ENCODE peak calls at places on chromosomes 7 and 10, in seven cellular contexts. One of them, this sample, is unnamed.

GRCh38 chr10:78819361-78820006 is 249.3 kb upstream of the ZMIZ1 start:
- DNase-seq in NB4: no peak
- DNase-seq in GM06990: no peak
- DNase-seq in cardiac muscle cell: no peak
- DNase-seq in cardiac fibroblast: no peak
- DNase-seq in GM12865: no peak
- DNase-seq in MCF 10A: no peak
- DNase-seq in this sample: no peak

GRCh38 chr7:151398446-151399304 is 11.2 kb downstream of the WDR86 start:
- DNase-seq in GM12865: no peak
- DNase-seq in NB4: no peak
- DNase-seq in cardiac fibroblast: no peak
- DNase-seq in MCF 10A: no peak
- DNase-seq in GM06990: no peak
- DNase-seq in cardiac muscle cell: no peak
- DNase-seq in this sample: no peak

GRCh38 chr10:100025528-100026070 is 15.9 kb upstream of the DNMBP start:
- DNase-seq in NB4: no peak
- DNase-seq in MCF 10A: no peak
- DNase-seq in GM06990: no peak
- DNase-seq in cardiac fibroblast: no peak
- DNase-seq in GM12865: no peak
- DNase-seq in cardiac muscle cell: no peak
- DNase-seq in this sample: no peak

GRCh38 chr7:123797673-123798526 is 47.1 kb upstream of the HYAL4 start:
- DNase-seq in cardiac fibroblast: peak
- DNase-seq in GM12865: peak
- DNase-seq in MCF 10A: peak
- DNase-seq in GM06990: peak
- DNase-seq in NB4: peak
- DNase-seq in cardiac muscle cell: peak
- DNase-seq in this sample: peak

GRCh38 chr7:101563198-101563901 is 65.7 kb downstream of the MYL10 start:
- DNase-seq in GM06990: no peak
- DNase-seq in GM12865: no peak
- DNase-seq in cardiac muscle cell: no peak
- DNase-seq in cardiac fibroblast: no peak
- DNase-seq in MCF 10A: no peak
- DNase-seq in NB4: no peak
- DNase-seq in this sample: peak

GRCh38 chr7:4740796-4741195 is 34.6 kb upstream of the AP5Z1 start:
- DNase-seq in cardiac fibroblast: no peak
- DNase-seq in cardiac muscle cell: no peak
- DNase-seq in MCF 10A: no peak
- DNase-seq in NB4: no peak
- DNase-seq in GM12865: no peak
- DNase-seq in GM06990: no peak
- DNase-seq in this sample: no peak

GRCh38 chr10:55063817-55064216 is 262.8 kb upstream of the PCDH15 start:
- DNase-seq in cardiac muscle cell: no peak
- DNase-seq in NB4: no peak
- DNase-seq in GM06990: no peak
- DNase-seq in GM12865: no peak
- DNase-seq in MCF 10A: no peak
- DNase-seq in cardiac fibroblast: peak
- DNase-seq in this sample: no peak

GRCh38 chr7:149753370-149754233 is 19.8 kb downstream of the ZNF467 start:
- DNase-seq in GM12865: no peak
- DNase-seq in cardiac fibroblast: peak
- DNase-seq in MCF 10A: peak
- DNase-seq in GM06990: no peak
- DNase-seq in NB4: no peak
- DNase-seq in cardiac muscle cell: peak
- DNase-seq in this sample: no peak

GRCh38 chr10:35735412-35735811 is 93.3 kb upstream of the FZD8 start:
- DNase-seq in GM12865: no peak
- DNase-seq in NB4: no peak
- DNase-seq in cardiac muscle cell: peak
- DNase-seq in MCF 10A: peak
- DNase-seq in GM06990: no peak
- DNase-seq in cardiac fibroblast: peak
- DNase-seq in this sample: no peak

GRCh38 chr10:14545827-14546226 is 215.1 kb upstream of the FRMD4A start:
- DNase-seq in GM06990: no peak
- DNase-seq in MCF 10A: no peak
- DNase-seq in GM12865: no peak
- DNase-seq in cardiac fibroblast: peak
- DNase-seq in NB4: no peak
- DNase-seq in cardiac muscle cell: peak
- DNase-seq in this sample: no peak

GRCh38 chr7:92953657-92954056 is 117.3 kb upstream of the CDK6 start:
- DNase-seq in NB4: no peak
- DNase-seq in MCF 10A: no peak
- DNase-seq in GM12865: no peak
- DNase-seq in GM06990: no peak
- DNase-seq in cardiac fibroblast: no peak
- DNase-seq in cardiac muscle cell: peak
- DNase-seq in this sample: no peak

GRCh38 chr10:11154333-11154732 is 136.7 kb downstream of the CELF2 start:
- DNase-seq in cardiac muscle cell: no peak
- DNase-seq in GM12865: peak
- DNase-seq in NB4: no peak
- DNase-seq in cardiac fibroblast: no peak
- DNase-seq in GM06990: no peak
- DNase-seq in MCF 10A: no peak
- DNase-seq in this sample: no peak
- TF ChIP-seq CTCF in cardiac muscle cell: no peak
- TF ChIP-seq CTCF in GM12865: no peak
- TF ChIP-seq CTCF in NB4: no peak
- TF ChIP-seq CTCF in cardiac fibroblast: no peak
- TF ChIP-seq CTCF in GM06990: no peak
- TF ChIP-seq CTCF in MCF 10A: no peak
- TF ChIP-seq CTCF in this sample: no peak

DNA sequence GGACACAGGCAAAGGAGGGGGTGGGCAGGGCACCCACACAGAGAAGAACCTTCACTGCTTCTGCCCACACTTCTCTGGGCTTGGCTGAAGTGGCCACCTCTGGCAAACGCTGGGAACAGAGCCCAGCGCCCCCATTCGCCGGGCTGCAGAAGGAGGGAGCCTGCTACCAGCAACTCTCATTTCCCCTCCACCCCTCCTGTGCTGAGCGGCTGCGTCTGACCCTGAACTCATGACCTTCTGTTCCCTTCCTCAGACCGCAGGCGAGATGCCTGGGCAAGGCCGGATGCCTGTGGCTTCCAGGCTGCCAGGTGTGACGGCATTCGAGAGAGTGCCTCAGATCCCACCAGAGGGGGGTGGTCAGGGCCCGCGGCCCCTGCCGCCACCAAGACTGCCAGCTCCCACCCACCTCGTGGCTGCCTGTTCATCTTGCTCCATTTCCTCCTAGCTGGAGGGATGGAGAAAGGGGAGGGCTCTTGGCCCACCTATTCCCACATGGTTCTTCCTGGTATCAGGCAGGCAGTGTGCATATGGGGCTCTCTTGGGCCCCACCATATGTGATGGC is 19.8 kb downstream of the DNAJB12 start:
- DNase-seq in NB4: peak
- DNase-seq in cardiac fibroblast: peak
- DNase-seq in GM12865: peak
- DNase-seq in cardiac muscle cell: peak
- DNase-seq in MCF 10A: peak
- DNase-seq in GM06990: peak
- DNase-seq in this sample: peak
- TF ChIP-seq CTCF in NB4: no peak
- TF ChIP-seq CTCF in cardiac fibroblast: peak
- TF ChIP-seq CTCF in GM12865: peak
- TF ChIP-seq CTCF in cardiac muscle cell: peak
- TF ChIP-seq CTCF in MCF 10A: no peak
- TF ChIP-seq CTCF in GM06990: peak
- TF ChIP-seq CTCF in this sample: peak

DNA sequence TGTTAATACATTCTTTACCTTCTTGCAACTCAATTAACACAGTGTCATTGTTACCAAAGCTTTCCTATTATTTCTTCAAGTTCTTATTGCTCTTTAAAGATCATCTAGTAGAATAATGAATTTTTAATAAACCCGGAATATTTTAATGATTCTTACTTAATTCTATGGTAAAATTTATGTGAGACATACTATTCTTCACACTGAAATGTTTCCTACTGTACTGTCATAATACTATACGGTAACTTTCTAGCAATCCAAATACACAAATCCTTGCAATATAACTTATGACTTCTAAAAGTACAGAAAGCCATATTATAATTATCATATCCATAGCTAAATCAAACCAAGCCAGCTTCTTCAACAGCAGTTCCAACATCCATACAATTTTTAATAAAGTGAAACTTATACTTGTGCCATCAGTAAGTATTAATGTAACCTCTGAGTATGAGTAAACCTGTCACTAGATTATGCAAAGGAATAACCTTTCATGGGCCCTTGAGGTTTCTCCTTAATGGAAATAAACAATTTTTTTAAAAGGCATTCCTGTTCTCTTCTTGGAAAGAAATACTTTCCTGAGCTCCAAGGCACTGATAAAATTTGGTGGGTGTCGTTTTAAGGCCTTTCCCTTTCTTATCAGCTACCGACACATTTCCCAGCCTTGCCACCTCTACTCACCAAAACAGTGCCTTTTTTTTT is 87.4 kb downstream of the IMMP2L start:
- DNase-seq in MCF 10A: no peak
- DNase-seq in cardiac fibroblast: peak
- DNase-seq in GM12865: no peak
- DNase-seq in NB4: no peak
- DNase-seq in cardiac muscle cell: no peak
- DNase-seq in GM06990: no peak
- DNase-seq in this sample: no peak
- TF ChIP-seq CTCF in MCF 10A: no peak
- TF ChIP-seq CTCF in cardiac fibroblast: no peak
- TF ChIP-seq CTCF in GM12865: no peak
- TF ChIP-seq CTCF in NB4: no peak
- TF ChIP-seq CTCF in cardiac muscle cell: no peak
- TF ChIP-seq CTCF in GM06990: no peak
- TF ChIP-seq CTCF in this sample: no peak

DNA sequence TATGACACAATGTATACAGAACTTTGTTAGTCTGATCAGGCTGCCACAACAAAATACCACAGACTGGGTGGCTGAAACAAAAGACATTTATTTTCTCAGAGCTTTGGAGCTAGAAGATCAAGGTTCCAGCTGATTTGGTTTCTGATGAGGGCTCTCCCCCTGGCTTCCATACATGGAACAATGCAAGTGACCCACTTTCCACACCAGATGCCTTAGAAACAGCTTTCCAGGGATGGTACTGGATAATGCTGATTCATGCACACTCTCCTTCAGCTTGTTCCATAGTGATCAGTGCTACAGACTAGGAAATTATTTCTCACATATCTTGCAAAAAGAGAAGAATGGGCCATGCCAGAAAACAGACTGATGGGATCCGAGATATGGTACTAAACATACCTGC is 1274.9 kb upstream of the SORCS1 start:
- DNase-seq in MCF 10A: no peak
- DNase-seq in cardiac muscle cell: peak
- DNase-seq in cardiac fibroblast: peak
- DNase-seq in GM12865: no peak
- DNase-seq in NB4: no peak
- DNase-seq in GM06990: no peak
- DNase-seq in this sample: no peak
- TF ChIP-seq CTCF in MCF 10A: no peak
- TF ChIP-seq CTCF in cardiac muscle cell: peak
- TF ChIP-seq CTCF in cardiac fibroblast: no peak
- TF ChIP-seq CTCF in GM12865: no peak
- TF ChIP-seq CTCF in NB4: no peak
- TF ChIP-seq CTCF in GM06990: no peak
- TF ChIP-seq CTCF in this sample: no peak

GRCh38 chr7:157136372-157136771 is 2.4 kb upstream of the UBE3C start:
- DNase-seq in MCF 10A: peak
- DNase-seq in GM06990: no peak
- DNase-seq in NB4: peak
- DNase-seq in cardiac fibroblast: peak
- DNase-seq in GM12865: no peak
- DNase-seq in cardiac muscle cell: peak
- DNase-seq in this sample: no peak
- TF ChIP-seq CTCF in MCF 10A: no peak
- TF ChIP-seq CTCF in GM06990: no peak
- TF ChIP-seq CTCF in NB4: peak
- TF ChIP-seq CTCF in cardiac fibroblast: peak
- TF ChIP-seq CTCF in GM12865: no peak
- TF ChIP-seq CTCF in cardiac muscle cell: peak
- TF ChIP-seq CTCF in this sample: no peak

DNA sequence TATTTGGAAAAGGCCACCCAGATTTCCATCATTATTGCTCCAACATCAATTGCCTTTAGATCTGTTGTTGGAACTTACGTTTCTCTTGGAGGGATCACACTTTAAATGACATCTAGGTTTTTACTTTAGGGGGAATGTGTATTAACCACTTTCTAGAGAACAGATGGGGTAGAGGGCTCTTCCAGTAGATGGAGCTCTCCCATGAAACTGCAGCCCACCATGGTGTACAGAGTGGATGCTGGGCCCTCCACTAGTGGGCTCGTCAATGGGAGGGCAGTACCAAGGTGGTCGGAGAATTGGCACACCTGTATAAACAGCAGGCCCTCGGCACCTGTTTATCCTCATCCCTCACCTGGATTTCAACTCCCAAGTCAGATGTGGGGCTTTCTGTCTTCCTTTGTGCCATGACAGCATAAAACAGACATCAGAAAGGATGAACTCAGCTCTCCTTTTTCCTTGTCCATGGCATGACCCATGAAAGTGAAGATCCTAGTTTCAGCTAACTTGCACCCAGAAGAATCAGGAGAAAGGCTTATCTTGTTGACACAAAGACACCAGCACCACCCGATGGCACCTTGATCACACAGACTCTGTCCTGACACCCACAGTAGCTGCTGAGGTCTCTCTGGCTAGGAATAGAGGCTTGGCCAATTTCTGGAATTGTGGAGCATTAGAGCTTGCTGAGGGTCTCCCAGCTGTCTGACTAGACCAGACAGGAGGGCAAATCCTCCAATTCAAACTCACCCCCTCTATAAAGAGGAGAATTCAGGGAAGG is 150.5 kb downstream of the CYP26A1 start:
- DNase-seq in cardiac muscle cell: no peak
- DNase-seq in NB4: peak
- DNase-seq in GM12865: peak
- DNase-seq in cardiac fibroblast: no peak
- DNase-seq in GM06990: no peak
- DNase-seq in MCF 10A: no peak
- DNase-seq in this sample: no peak
- TF ChIP-seq CTCF in cardiac muscle cell: no peak
- TF ChIP-seq CTCF in NB4: peak
- TF ChIP-seq CTCF in GM12865: no peak
- TF ChIP-seq CTCF in cardiac fibroblast: no peak
- TF ChIP-seq CTCF in GM06990: peak
- TF ChIP-seq CTCF in MCF 10A: no peak
- TF ChIP-seq CTCF in this sample: no peak

GRCh38 chr10:130913844-130914243 is 397.7 kb downstream of the TCERG1L start:
- DNase-seq in cardiac fibroblast: no peak
- DNase-seq in GM12865: no peak
- DNase-seq in NB4: no peak
- DNase-seq in GM06990: no peak
- DNase-seq in cardiac muscle cell: no peak
- DNase-seq in MCF 10A: no peak
- DNase-seq in this sample: no peak
- TF ChIP-seq CTCF in cardiac fibroblast: no peak
- TF ChIP-seq CTCF in GM12865: no peak
- TF ChIP-seq CTCF in NB4: no peak
- TF ChIP-seq CTCF in GM06990: no peak
- TF ChIP-seq CTCF in cardiac muscle cell: no peak
- TF ChIP-seq CTCF in MCF 10A: no peak
- TF ChIP-seq CTCF in this sample: no peak